ENCODE peak calls at places on chromosomes 7 and 10, in six cellular contexts. X, C, S, L, F and R are unnamed samples. For H3K36me3, the result is how much of the 10 kb centered on the place peaks cover.

GRCh38 chr7:83429493-83429892 is 219.4 kb downstream of the SEMA3E start:
- DNase-seq in S (no peak), F (no peak), X (no peak), C (no peak), L (no peak), R (no peak)

GRCh38 chr10:88966785-88967184 is 14.2 kb upstream of the ACTA2 start:
- DNase-seq in S (peak), X (no peak), L (no peak), C (no peak), F (peak), R (peak)

GRCh38 chr10:132517951-132518521 is 19.6 kb upstream of the INPP5A start:
- DNase-seq in S (peak), L (no peak), C (no peak), X (no peak), F (peak), R (peak)

GRCh38 chr7:18354686-18355085 is 140.9 kb upstream of the HDAC9 start:
- DNase-seq in C (peak), L (no peak), F (no peak), X (no peak), S (no peak), R (no peak)

GRCh38 chr7:130365511-130366441 is 14.5 kb upstream of the CPA1 start:
- DNase-seq in L (peak), F (no peak), S (no peak), C (peak), X (peak), R (no peak)

GRCh38 chr7:22252886-22253536 is 103.9 kb downstream of the RAPGEF5 start:
- DNase-seq in F (no peak), C (no peak), X (no peak), L (no peak), S (no peak), R (no peak)

GRCh38 chr10:72812798-72813430 is 80.6 kb upstream of the OIT3 start:
- DNase-seq in C (peak), L (no peak), X (no peak), S (no peak), F (no peak), R (no peak)

GRCh38 chr7:32163911-32164310 is 93.7 kb upstream of the PDE1C start:
- DNase-seq in S (no peak), C (peak), X (no peak), F (no peak), L (no peak), R (no peak)

GRCh38 chr7:50497068-50497642 is 47.0 kb upstream of the FIGNL1 start:
- DNase-seq in L (no peak), X (no peak), C (peak), S (no peak), F (no peak), R (no peak)

GRCh38 chr10:109958059-109958458 is 34.7 kb upstream of the XPNPEP1 start:
- DNase-seq in X (no peak), S (no peak), L (peak), C (no peak), F (no peak), R (no peak)

GRCh38 chr10:104831272-104831671 is 190.2 kb downstream of the SORCS3 start:
- DNase-seq in L (no peak), S (no peak), F (no peak), C (no peak), X (no peak), R (no peak)

GRCh38 chr10:125137601-125138438 is 22.5 kb downstream of the CTBP2 start:
- DNase-seq in S (no peak), C (no peak), F (peak), X (no peak), L (peak), R (no peak)

DNA sequence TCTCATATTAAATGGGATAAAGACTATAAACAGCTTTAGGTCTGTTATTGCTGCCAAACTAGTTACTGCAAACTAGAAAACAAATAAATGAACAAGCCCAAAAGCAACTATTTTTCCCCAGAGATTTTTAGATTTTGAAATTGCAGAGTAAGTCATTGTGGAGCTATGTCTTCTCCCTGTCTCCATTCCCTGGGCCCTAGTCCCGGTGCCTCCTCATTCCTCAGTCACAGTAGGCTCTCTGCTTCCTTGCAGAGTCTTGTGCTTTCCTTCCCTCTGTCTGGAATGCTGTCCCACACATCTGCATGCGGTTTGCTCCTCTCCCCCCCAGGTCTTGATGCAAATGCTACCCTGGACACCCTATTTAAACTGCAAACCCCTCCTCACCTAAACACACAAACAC is 4.0 kb downstream of the PNLIPRP3 start:
- DNase-seq in F (no peak), S (no peak), C (no peak), L (no peak), X (no peak), R (no peak)
- H3K36me3 ChIP-seq in F (under half), S (under half), C (under half), L (under half), X (under half), R (under half)

DNA sequence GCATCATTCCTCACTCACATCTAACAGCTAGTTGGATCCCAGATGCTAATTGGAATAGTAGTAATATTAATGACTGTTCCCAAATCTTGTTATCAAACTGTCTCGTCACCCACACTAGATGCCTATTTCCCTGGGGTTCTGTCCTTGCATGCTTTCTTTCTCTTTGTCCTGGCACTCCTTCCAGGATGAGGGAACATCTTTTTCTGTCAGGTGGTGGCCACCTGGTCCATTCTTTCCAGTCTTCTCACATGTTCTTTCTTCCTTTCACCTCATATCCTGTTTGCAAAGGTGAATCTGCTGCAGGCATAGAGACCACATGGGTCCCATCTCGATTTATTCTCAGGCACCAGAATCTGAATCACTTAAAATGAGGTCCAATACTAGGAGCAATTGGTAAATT is 126.0 kb downstream of the CHN2 start:
- DNase-seq in X (no peak), F (no peak), L (no peak), S (no peak), C (no peak), R (no peak)
- H3K27ac ChIP-seq in X (no peak), F (no peak), L (no peak), S (no peak), C (no peak), R (peak)

DNA sequence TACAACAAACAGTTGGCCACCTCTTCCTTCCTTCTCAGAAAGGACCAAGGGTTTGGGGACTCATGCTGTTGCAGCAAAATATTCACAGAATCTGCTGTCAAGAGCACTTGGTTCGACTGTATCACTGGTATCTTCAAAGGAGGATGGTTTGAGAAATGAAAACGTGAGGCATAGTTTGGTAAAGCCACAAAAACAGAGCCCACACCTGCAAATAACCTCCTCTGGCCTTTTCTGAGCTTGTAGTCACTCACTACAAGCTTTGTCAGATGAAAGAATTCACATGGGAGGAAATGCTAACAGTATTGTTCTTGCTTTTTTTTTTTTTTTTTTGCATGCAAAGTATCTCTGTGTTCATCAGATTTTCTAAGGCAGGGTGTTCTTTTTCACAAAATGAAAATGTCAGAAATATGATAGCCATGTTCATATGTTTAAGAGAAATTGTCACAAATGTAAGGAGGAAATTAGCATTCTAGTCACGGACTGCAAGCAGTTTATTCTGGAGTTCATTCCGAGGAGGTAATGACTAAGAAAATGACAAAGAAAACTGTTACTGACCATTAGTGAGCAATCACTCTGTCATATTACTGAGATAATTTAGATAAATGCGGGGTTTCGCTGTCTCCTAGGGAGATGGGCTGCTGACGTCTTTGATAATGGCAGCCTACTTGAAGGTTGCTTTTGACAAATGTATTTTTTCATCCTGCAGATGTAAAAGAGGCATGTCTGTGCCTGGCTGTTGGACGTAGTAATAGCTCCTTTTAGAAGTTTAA is 117.8 kb upstream of the MYO3A start:
- DNase-seq in S (no peak), F (no peak), L (no peak), X (no peak), C (no peak), R (no peak)
- H3K36me3 ChIP-seq in S (under half), F (under half), L (under half), X (under half), C (under half), R (under half)

GRCh38 chr10:15720635-15721310 is 1.1 kb upstream of the ITGA8 start:
- DNase-seq in S (no peak), C (no peak), L (no peak), F (no peak), X (no peak), R (no peak)
- H3K27ac ChIP-seq in S (no peak), C (no peak), L (no peak), F (peak), X (no peak), R (no peak)

GRCh38 chr10:12180221-12180974 is 15.3 kb downstream of the NUDT5 start:
- DNase-seq in S (no peak), X (no peak), C (no peak), F (no peak), L (no peak), R (no peak)
- H3K36me3 ChIP-seq in S (half or more), X (under half), C (under half), F (under half), L (under half), R (under half)

DNA sequence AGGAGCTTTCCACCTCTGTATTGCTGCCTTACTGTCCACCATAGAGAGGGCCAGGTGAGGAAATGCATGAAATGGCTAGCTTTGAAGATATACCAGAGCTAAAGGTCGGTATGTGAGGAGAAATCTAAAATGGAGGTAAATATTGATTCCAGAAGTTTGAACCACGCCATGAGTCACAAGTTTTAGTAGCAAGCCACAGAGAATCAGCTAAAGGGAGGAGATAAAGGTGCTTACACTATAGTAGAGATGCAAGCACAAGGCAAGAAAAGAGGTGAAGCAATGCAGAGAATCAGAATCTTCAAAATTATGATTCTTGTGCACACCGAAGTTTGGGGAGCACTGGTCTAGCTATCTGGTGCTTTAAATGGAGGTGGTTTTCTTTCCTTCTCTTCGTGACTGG is 3.0 kb upstream of the GSAP start:
- DNase-seq in C (no peak), L (no peak), S (no peak), F (no peak), X (no peak), R (no peak)
- H3K27ac ChIP-seq in C (no peak), L (no peak), S (no peak), F (no peak), X (no peak), R (no peak)

GRCh38 chr7:47331179-47331565 is 250.7 kb downstream of the TNS3 start:
- DNase-seq in F (peak), C (no peak), L (no peak), X (no peak), S (no peak), R (no peak)
- H3K36me3 ChIP-seq in F (under half), C (under half), L (under half), X (under half), S (half or more), R (under half)

GRCh38 chr7:45974540-45975360 is 53.7 kb upstream of the IGFBP3 start:
- DNase-seq in F (no peak), X (no peak), L (no peak), S (no peak), C (no peak), R (no peak)
- H3K27ac ChIP-seq in F (no peak), X (no peak), L (no peak), S (no peak), C (no peak), R (no peak)

DNA sequence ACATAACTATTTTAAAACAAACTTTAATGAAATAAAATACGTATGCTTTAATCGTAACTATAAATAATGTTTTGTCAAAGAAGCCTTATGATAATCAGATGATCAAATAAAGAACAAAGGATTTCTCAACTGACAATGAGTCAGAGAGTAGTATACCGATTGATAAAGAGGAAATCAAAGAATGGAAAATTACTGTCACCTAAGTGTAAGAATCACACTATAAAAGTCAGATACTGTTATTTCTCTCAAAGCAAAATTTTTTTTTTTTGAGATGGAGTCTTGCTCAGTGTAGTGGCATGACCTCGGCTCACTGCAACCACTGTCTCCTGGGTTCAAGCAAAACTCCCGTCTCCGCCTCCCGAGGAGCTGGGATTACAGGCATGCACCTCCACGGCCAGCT is 18.8 kb downstream of the DNAJC2 start:
- DNase-seq in X (no peak), F (no peak), S (no peak), L (no peak), C (no peak), R (no peak)
- H3K36me3 ChIP-seq in X (under half), F (under half), S (half or more), L (under half), C (half or more), R (under half)